ENCODE peak calls at places on chromosomes 12 and 14, in four cellular contexts. L is brain microvascular endothelial cell, G is thyroid gland, E is HFF-Myc. B is an unnamed sample.

GRCh38 chr12:12534134-12534866 is 28.4 kb downstream of the DUSP16 start:
- DNase-seq in L (no peak), G (no peak), E (no peak), B (no peak)

GRCh38 chr12:49188916-49189367 is at the start of gene TUBA1A:
- DNase-seq in L (peak), G (peak), E (peak), B (peak)

GRCh38 chr12:124026755-124027745 is 54.0 kb downstream of the ZNF664 start:
- DNase-seq in L (peak), G (no peak), E (no peak), B (no peak)

GRCh38 chr12:4118017-4118510 is 155.5 kb upstream of the CCND2 start:
- DNase-seq in L (peak), G (peak), E (no peak), B (no peak)

GRCh38 chr12:52253391-52254179 is 20.5 kb downstream of the KRT7 start:
- DNase-seq in L (no peak), G (no peak), E (no peak), B (no peak)

GRCh38 chr12:119308743-119309456 is 25.6 kb upstream of the CCDC60 start:
- DNase-seq in L (no peak), G (no peak), E (no peak), B (no peak)

GRCh38 chr12:56243731-56244181 is 13.9 kb downstream of the SLC39A5 start:
- DNase-seq in L (no peak), G (no peak), E (no peak), B (no peak)

GRCh38 chr12:108914031-108914630 is 34.2 kb downstream of the DAO start:
- DNase-seq in L (no peak), G (peak), E (no peak), B (no peak)

GRCh38 chr14:48936352-48936751 is 649.8 kb downstream of the RPS29 start:
- DNase-seq in L (peak), G (no peak), E (no peak), B (peak)

GRCh38 chr12:131684015-131684725 is 26.7 kb upstream of the SFSWAP start:
- DNase-seq in L (no peak), G (no peak), E (no peak), B (no peak)

GRCh38 chr12:1930816-1931597 is 12.6 kb upstream of the CACNA2D4 start:
- DNase-seq in L (no peak), G (no peak), E (no peak), B (no peak)

GRCh38 chr14:77511486-77512162 is 13.0 kb upstream of the ISM2 start:
- DNase-seq in L (no peak), G (no peak), E (no peak), B (no peak)

GRCh38 chr14:35915775-35916174 is 89.6 kb downstream of the BRMS1L start:
- DNase-seq in L (no peak), G (no peak), E (no peak), B (no peak)
- TF ChIP-seq CTCF in L (no peak), G (no peak), E (no peak), B (no peak)

DNA sequence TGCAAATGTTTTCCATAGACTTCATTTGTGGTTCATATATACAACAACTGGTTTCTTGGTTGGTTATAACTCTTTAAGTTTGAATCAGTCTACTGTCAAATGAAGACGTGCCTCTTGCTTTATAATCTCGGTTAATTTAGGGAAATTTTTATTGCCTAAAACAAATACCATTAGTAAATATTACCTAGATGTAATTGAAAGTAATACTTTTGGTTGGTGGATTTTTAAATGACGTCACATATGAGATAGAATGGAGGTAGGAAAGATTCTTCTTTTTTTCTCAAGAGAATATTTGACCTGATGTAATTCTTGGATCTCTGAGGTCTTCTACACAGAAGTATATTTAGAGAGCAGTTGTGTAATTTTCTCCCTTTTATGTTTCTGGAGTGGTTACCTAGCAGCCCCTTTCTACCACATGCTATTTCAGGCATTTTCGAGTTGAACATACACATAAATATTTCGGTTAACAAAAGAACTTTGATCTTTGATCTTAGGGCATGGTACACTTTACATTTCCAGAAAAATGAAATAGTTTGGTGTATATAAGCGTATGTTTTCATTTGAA is 1.7 kb downstream of the ATF7IP start:
- DNase-seq in L (no peak), G (no peak), E (no peak), B (peak)
- H3K4me3 ChIP-seq in L (peak), G (peak), E (peak), B (peak)

GRCh38 chr14:99067927-99068326 is 204.1 kb downstream of the BCL11B start:
- DNase-seq in L (no peak), G (no peak), E (no peak), B (no peak)

GRCh38 chr14:99064262-99064954 is 207.6 kb downstream of the BCL11B start:
- DNase-seq in L (no peak), G (no peak), E (no peak), B (no peak)

GRCh38 chr14:99065551-99065950 is 206.4 kb downstream of the BCL11B start:
- DNase-seq in L (no peak), G (no peak), E (no peak), B (no peak)

GRCh38 chr14:99067141-99067920 is 204.7 kb downstream of the BCL11B start:
- DNase-seq in L (no peak), G (no peak), E (no peak), B (no peak)

DNA sequence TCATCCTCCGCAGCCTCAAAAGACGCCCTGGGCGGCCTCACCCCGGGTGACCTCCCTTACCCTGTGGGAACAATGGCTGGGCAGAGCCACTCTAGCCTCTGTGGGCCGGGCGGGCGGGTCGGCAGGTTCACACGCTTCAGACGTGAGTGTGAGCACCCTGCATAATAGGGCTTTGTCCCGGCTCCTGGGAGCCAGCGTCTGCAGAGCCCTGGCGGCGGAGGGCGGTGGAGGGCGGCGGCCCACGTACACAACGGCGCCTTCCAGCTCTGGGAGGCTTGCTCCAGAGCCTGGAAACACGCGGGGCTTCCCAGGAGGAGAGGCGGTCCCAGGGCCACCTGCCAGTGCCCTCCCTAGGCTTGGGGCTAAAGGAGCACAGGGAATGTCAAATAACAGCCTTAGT is 205.6 kb downstream of the BCL11B start:
- DNase-seq in L (no peak), G (no peak), E (no peak), B (no peak)
- TF ChIP-seq CTCF in L (no peak), G (no peak), E (no peak), B (no peak)

GRCh38 chr12:94594443-94594825 is 55.9 kb downstream of the TMCC3 start:
- DNase-seq in L (no peak), G (no peak), E (no peak), B (no peak)

GRCh38 chr12:94595152-94595551 is 55.2 kb downstream of the TMCC3 start:
- DNase-seq in L (no peak), G (no peak), E (no peak), B (no peak)

GRCh38 chr12:94596596-94596995 is 53.8 kb downstream of the TMCC3 start:
- DNase-seq in L (no peak), G (peak), E (no peak), B (no peak)

GRCh38 chr12:94592080-94592479 is 58.3 kb downstream of the TMCC3 start:
- DNase-seq in L (no peak), G (no peak), E (no peak), B (no peak)

GRCh38 chr12:94593822-94594442 is 56.4 kb downstream of the TMCC3 start:
- DNase-seq in L (no peak), G (no peak), E (no peak), B (no peak)
- H3K4me3 ChIP-seq in L (no peak), G (no peak), E (no peak), B (no peak)

GRCh38 chr12:20220339-20220738 is 148.0 kb upstream of the PDE3A start:
- DNase-seq in L (peak), G (no peak), E (peak), B (peak)
- TF ChIP-seq CTCF in L (peak), G (no peak), E (no peak), B (peak)

GRCh38 chr14:75441731-75442130 is 13.9 kb downstream of the JDP2 start:
- DNase-seq in L (no peak), G (no peak), E (no peak), B (no peak)

GRCh38 chr14:75443203-75443969 is 15.6 kb downstream of the JDP2 start:
- DNase-seq in L (no peak), G (no peak), E (no peak), B (no peak)

GRCh38 chr14:75442166-75442565 is 14.3 kb downstream of the JDP2 start:
- DNase-seq in L (no peak), G (no peak), E (no peak), B (no peak)

GRCh38 chr14:75440733-75441474 is 13.1 kb downstream of the JDP2 start:
- DNase-seq in L (no peak), G (peak), E (no peak), B (no peak)

GRCh38 chr14:75442642-75443041 is 14.8 kb downstream of the JDP2 start:
- DNase-seq in L (no peak), G (no peak), E (no peak), B (no peak)
- H3K4me3 ChIP-seq in L (no peak), G (no peak), E (no peak), B (no peak)

DNA sequence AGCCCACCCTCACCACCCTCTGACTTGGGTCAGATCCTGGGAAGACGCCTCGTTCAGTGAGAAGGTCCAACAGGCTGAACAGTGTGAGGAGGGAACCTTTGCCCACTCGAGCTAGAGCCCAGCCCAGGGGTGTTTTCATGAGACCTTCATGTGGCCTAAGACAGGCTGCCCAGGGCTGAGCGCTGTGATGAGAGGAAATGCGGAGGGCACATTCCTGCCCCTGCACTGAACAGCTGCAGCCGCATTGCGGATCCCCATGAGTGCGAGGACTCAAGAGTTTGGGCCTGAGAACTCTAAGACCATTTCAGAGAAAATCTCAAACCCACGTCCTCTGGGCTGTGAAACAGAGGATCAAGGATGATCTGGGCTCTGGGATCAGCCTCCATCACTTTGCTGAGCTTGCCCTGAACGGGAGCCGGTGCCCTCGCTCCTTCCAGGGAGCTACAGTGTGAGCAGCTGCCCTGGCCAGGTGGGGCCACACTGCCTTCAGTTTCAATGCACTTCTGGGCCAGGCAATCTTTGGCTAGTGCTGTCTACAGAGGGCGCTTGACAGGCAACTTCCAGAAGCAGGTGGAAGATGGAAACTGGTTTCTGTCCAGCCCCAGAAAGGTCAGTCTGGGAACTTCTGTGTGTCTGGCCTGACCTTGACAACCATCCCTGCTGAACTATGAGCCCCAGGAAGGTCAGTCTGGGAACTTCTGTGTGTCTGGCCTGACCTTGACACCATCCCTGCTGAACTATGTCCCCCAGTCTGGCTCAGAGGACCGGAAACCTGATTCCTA is 43.5 kb upstream of the P2RX7 start:
- DNase-seq in L (no peak), G (no peak), E (no peak), B (no peak)
- TF ChIP-seq CTCF in L (no peak), G (no peak), E (no peak), B (no peak)

GRCh38 chr12:57693317-57693658 is 644 bp upstream of the OS9 start:
- DNase-seq in L (no peak), G (no peak), E (no peak), B (no peak)
- H3K4me3 ChIP-seq in L (no peak), G (no peak), E (peak), B (no peak)